ENCODE peak calls at places on chromosomes 1 and 21, in four cellular contexts. V, H, E and I are unnamed samples.

GRCh38 chr1:106278706-106279105 is 777.8 kb upstream of the PRMT6 start:
- DNase-seq in V (no peak), H (no peak), E (no peak), I (no peak)

GRCh38 chr21:35563885-35564451 is 496.4 kb downstream of the SETD4 start:
- DNase-seq in V (peak), H (peak), E (peak), I (no peak)

GRCh38 chr1:87473203-87473661 is 144.6 kb downstream of the LMO4 start:
- DNase-seq in H (no peak), V (peak), E (no peak), I (no peak)

GRCh38 chr1:44785501-44786137 is 2.4 kb downstream of the BEST4 start:
- DNase-seq in E (no peak), V (no peak), H (no peak), I (no peak)

GRCh38 chr1:42163114-42163513 is 1.4 kb downstream of the GUCA2A start:
- DNase-seq in H (no peak), E (peak), V (no peak), I (no peak)

GRCh38 chr1:218633238-218633948 is 288.3 kb downstream of the TGFB2 start:
- DNase-seq in E (no peak), H (no peak), V (peak), I (no peak)

GRCh38 chr1:99808391-99809115 is 41.6 kb upstream of the AGL start:
- DNase-seq in V (peak), H (peak), E (peak), I (no peak)

GRCh38 chr21:36035381-36035791 is 24.9 kb downstream of the SETD4 start:
- DNase-seq in H (no peak), V (peak), E (no peak), I (no peak)

GRCh38 chr1:218529691-218530310 is 184.7 kb downstream of the TGFB2 start:
- DNase-seq in V (no peak), E (no peak), H (no peak), I (no peak)

GRCh38 chr1:64474639-64475038 is 4.7 kb downstream of the CACHD1 start:
- DNase-seq in E (peak), V (no peak), H (no peak), I (no peak)

GRCh38 chr1:242205622-242206489 is 207.0 kb upstream of the MAP1LC3C start:
- DNase-seq in E (no peak), V (no peak), H (no peak), I (no peak)

GRCh38 chr21:15015622-15016471 is 49.0 kb downstream of the NRIP1 start:
- DNase-seq in V (no peak), H (no peak), E (no peak), I (no peak)

GRCh38 chr1:200323856-200324400 is 85.9 kb downstream of the ZNF281 start:
- DNase-seq in V (no peak), E (no peak), H (no peak), I (peak)

GRCh38 chr1:55064861-55065263 is 25.5 kb downstream of the PCSK9 start:
- DNase-seq in E (no peak), V (no peak), H (no peak), I (no peak)

DNA sequence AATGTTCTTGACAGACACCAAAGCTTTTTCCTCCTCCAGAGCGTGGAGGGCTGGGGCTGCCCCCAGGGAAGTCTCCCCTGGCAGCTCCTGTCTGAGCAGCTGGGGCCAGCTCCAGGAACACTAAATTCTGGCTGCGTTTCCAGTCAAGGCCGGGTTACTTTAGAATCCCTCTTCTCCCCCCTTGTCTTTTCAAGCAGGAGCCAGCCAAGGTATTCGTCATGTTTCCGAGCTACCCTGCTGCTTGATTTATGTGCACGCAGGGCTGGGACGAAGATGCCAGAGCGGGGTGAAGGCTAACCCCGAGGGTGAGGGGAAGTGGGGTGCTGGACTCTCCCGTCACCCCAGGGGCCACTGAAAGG is 68.1 kb upstream of the ANGPTL1 start:
- DNase-seq in H (peak), E (peak), V (no peak), I (no peak)
- H3K4me3 ChIP-seq in H (no peak), E (peak), V (no peak), I (no peak)

DNA sequence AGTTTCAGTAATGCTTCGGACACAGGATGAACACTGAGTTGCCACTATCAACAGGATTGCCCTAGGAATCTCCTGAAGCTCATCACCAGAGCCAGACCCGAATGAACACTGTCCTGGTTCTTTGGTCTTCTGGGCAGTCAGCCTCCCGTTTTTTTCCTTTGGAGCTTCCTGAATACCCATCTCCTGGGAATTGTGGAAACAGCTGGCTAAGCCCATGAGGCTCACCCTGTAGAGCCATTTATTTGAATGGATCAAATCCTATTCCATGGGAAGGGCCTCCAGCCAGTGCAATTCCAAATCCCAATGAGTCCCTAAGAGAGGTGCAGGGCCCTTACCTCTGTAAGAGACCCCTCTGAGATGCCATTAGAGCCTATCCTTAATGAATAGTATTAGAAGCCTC is 5.9 kb downstream of the RCSD1 start:
- DNase-seq in E (no peak), H (no peak), V (no peak), I (no peak)
- H3K4me3 ChIP-seq in E (no peak), H (no peak), V (no peak), I (no peak)

DNA sequence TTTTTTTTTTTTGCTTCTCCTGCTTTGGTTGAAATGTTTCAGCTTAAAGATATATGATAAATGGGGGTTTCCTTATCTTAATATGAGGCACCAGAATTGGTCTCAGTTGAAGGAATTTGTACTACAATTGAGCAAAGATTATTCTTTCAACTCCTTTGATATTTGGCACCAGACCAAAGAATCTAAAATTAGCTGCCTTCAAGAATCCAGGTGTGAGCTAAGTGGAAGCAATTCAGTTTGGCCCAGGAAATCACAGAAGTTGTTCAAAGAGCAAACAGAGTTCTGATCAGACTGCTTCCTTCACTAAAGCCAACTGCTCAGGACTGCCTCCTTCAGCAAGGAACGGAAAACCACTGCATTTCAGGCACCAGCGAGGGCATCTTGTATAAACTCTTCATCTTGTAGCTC is 68.3 kb upstream of the BCAR3 start:
- DNase-seq in H (no peak), V (peak), E (no peak), I (peak)
- H3K4me3 ChIP-seq in H (no peak), V (no peak), E (no peak), I (no peak)

DNA sequence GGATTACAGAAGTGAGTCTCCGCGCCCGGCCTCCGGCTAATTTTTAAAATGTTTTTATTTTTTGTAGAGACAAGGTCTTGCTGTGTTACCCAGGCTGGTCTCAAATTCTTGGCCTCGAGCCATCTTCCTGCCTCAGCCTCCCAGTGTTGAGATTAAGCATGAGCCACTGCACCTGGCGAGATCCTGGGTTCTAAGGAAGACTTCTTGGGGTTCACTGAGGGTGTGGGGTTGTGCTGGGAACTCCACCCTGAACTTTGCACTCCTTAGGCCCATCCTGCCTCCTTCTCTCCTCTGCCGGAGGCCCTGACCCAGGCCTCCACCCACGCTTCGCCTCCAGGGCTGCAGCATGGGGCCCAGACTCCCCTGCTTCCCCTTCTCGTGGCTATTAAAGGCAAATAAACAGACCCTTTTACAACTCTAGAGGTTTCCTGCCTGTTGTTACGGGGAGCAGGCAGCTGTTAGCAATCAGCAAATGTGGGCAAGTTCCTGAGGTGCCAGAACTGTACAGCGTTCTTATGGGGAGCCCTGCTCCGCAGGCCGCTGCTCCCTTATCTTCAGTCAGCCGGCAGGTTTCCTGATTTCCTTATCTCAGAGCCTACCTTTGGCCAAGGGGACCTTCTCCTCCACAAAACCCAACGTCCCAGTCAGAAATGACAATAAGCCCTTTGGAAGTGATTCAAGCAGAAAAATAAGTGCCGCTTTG is 41.0 kb upstream of the LIN9 start:
- DNase-seq in H (no peak), E (no peak), V (no peak), I (no peak)
- H3K4me3 ChIP-seq in H (no peak), E (no peak), V (no peak), I (no peak)

DNA sequence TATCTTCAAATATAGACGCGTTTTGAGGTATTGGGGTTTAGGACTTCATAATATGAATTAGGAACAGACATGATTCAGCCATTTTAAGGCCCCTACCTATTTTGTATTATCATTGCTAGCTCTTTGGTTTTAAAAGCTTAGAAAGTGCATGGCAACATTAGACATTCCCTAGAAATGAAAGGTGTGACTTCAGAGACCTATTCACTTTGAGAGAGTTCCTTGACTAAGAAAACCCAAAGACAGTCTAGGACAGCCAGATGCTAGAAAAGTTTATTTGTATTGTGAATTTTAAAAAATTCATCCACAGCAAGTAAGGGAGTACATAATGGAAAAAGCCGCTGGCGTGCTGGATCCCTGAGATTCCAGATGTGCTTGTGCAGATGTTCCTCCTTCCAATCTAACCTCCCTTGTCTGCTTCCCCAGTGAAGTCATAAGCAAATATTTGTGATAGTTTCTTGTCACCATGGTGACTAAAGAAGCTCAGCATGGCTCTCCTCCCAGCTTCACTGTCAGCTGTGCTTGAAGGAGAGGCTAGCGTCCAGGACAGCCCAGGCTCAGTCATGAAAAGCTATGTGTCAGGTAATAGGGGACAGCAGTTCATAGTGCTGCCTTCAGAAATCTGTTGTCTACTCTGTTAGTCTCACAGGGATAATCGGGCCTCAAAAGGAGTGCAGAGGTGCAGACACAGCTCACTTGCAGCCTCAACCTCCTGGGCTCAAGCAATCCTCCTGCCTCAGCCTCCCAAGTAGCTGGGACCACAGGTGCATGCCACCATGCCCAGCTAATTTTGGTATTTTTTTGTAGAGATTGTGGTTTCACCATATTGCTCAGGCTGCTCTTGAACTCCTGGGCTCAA is 34.8 kb downstream of the KPNA6 start:
- DNase-seq in H (peak), V (peak), E (peak), I (no peak)
- H3K4me3 ChIP-seq in H (no peak), V (no peak), E (no peak), I (no peak)